ENCODE peak calls at places on chromosome 7, in nine cellular contexts. H, E, U, P, A, C, B, G and V are unnamed samples.

GRCh38 chr7:38838992-38839391 is 70.0 kb downstream of the VPS41 start:
- DNase-seq in H (no peak), E (no peak), U (no peak), P (no peak), A (no peak), C (no peak), B (no peak), G (no peak), V (no peak)

GRCh38 chr7:133859191-133859590 is 267.9 kb upstream of the LRGUK start:
- DNase-seq in H (no peak), E (peak; percentile 81), U (no peak), P (no peak), A (no peak), C (no peak), B (no peak), G (no peak), V (peak; percentile 61)

GRCh38 chr7:15245801-15246200 is 316.0 kb downstream of the AGMO start:
- DNase-seq in H (no peak), E (no peak), U (no peak), P (no peak), A (no peak), C (no peak), B (no peak), G (no peak), V (no peak)

GRCh38 chr7:105257338-105257737 is 131.4 kb downstream of the SRPK2 start:
- DNase-seq in H (no peak), E (no peak), U (no peak), P (no peak), A (no peak), C (no peak), B (no peak), G (no peak), V (no peak)

GRCh38 chr7:147824671-147825070 is 765.9 kb upstream of the C7orf33 start:
- DNase-seq in H (no peak), E (no peak), U (no peak), P (no peak), A (no peak), C (no peak), B (no peak), G (no peak), V (no peak)

GRCh38 chr7:149569025-149569725 is 71.6 kb upstream of the ZNF746 start:
- DNase-seq in H (no peak), E (peak; percentile 85), U (no peak), P (no peak), A (no peak), C (no peak), B (no peak), G (no peak), V (no peak)

GRCh38 chr7:94205529-94205928 is 189.2 kb upstream of the COL1A2 start:
- DNase-seq in H (no peak), E (no peak), U (no peak), P (no peak), A (no peak), C (no peak), B (no peak), G (no peak), V (no peak)

GRCh38 chr7:82156168-82156567 is 287.4 kb downstream of the CACNA2D1 start:
- DNase-seq in H (no peak), E (peak; percentile 71), U (no peak), P (no peak), A (no peak), C (no peak), B (no peak), G (no peak), V (peak; percentile 88)

GRCh38 chr7:22572937-22573336 is 72.9 kb upstream of the STEAP1B start:
- DNase-seq in H (no peak), E (no peak), U (no peak), P (no peak), A (no peak), C (peak; percentile 64), B (peak; percentile 96), G (no peak), V (no peak)